ENCODE peak calls at places on chromosomes 4 and X, in ten cellular contexts. A, N, X, V, I, F, B, J, Z and H are unnamed samples.

GRCh38 chr4:152640058-152640921 is 39.5 kb downstream of the TMEM154 start:
- DNase-seq in A (no peak), N (no peak), X (peak), V (no peak), I (peak), F (no peak), B (peak), J (no peak), Z (no peak), H (no peak)

GRCh38 chr4:54513231-54513630 is 144.5 kb upstream of the KIT start:
- DNase-seq in A (peak), N (peak), X (peak), V (no peak), I (no peak), F (no peak), B (no peak), J (no peak), Z (peak), H (no peak)

GRCh38 chr4:17708992-17709759 is 72.2 kb downstream of the FAM184B start:
- DNase-seq in A (no peak), N (no peak), X (no peak), V (peak), I (no peak), F (no peak), B (peak), J (no peak), Z (no peak), H (no peak)

GRCh38 chr4:109496875-109497274 is 63.2 kb upstream of the MCUB start:
- DNase-seq in A (no peak), N (no peak), X (no peak), V (no peak), I (no peak), F (no peak), B (no peak), J (no peak), Z (no peak), H (no peak)

GRCh38 chr4:16573181-16573580 is 325.3 kb downstream of the LDB2 start:
- DNase-seq in A (no peak), N (no peak), X (peak), V (no peak), I (no peak), F (no peak), B (no peak), J (no peak), Z (no peak), H (no peak)

GRCh38 chr4:152778656-152779512 is 646 bp downstream of the TIGD4 start:
- DNase-seq in A (no peak), N (no peak), X (peak), V (peak), I (peak), F (no peak), B (peak), J (peak), Z (no peak), H (no peak)

GRCh38 chrX:118530537-118530936 is 34.9 kb downstream of the DOCK11 start:
- DNase-seq in A (no peak), N (no peak), X (peak), V (no peak), I (no peak), F (no peak), B (no peak), J (peak), Z (no peak), H (no peak)

GRCh38 chrX:31931225-31931624 is 859.4 kb upstream of the FTHL17 start:
- DNase-seq in A (no peak), N (peak), X (no peak), V (no peak), I (no peak), F (no peak), B (peak), J (no peak), Z (no peak), H (peak)

GRCh38 chr4:174746710-174747109 is 82.3 kb downstream of the GLRA3 start:
- DNase-seq in A (no peak), N (no peak), X (no peak), V (no peak), I (no peak), F (no peak), B (no peak), J (no peak), Z (no peak), H (no peak)

GRCh38 chr4:89109841-89110540 is 1.3 kb upstream of the TIGD2 start:
- DNase-seq in A (no peak), N (peak), X (peak), V (peak), I (no peak), F (no peak), B (peak), J (no peak), Z (no peak), H (no peak)
- H3K4me3 ChIP-seq in A (peak), N (no peak), X (no peak), V (peak), I (peak), F (peak), B (peak), J (peak), Z (peak), H (peak)

GRCh38 chrX:130171446-130172126 is at the start of gene RAB33A:
- DNase-seq in A (no peak), N (no peak), X (peak), V (peak), I (no peak), F (no peak), B (peak), J (peak), Z (peak), H (no peak)
- H3K4me3 ChIP-seq in A (peak), N (no peak), X (peak), V (peak), I (peak), F (peak), B (peak), J (peak), Z (peak), H (peak)

DNA sequence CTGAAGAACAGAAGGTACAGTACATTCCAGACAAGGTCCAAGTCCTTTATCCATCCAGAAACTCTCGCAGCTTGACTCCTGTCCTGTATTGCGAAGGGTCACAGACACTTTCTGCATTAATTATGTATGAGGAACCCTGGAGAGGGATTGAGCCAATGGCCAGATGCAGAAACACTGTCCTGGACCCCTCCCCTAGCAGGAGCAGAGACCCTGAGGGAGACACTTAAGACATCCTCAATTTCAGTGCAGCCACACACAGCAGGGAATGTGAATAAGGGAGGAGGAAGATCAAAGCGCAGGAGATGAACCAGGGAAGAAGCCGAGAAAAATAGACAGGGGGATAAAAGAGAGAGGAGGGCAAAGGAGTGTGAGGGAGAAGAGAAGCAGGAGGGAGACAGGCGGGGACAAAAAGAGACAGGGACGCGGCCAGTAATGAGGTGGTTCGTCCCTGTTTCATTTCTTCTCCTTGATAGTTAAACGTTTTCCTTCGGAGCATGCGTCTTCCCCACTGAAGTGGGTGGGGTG is 356.5 kb upstream of the NOCT start:
- DNase-seq in A (no peak), N (peak), X (no peak), V (peak), I (no peak), F (no peak), B (peak), J (no peak), Z (no peak), H (no peak)
- H3K4me3 ChIP-seq in A (no peak), N (no peak), X (no peak), V (peak), I (no peak), F (no peak), B (peak), J (no peak), Z (no peak), H (no peak)

GRCh38 chr4:114036864-114037263 is 57.4 kb upstream of the ARSJ start:
- DNase-seq in A (no peak), N (no peak), X (no peak), V (no peak), I (no peak), F (no peak), B (no peak), J (no peak), Z (no peak), H (no peak)
- H3K4me3 ChIP-seq in A (no peak), N (no peak), X (no peak), V (no peak), I (no peak), F (no peak), B (no peak), J (no peak), Z (no peak), H (no peak)

DNA sequence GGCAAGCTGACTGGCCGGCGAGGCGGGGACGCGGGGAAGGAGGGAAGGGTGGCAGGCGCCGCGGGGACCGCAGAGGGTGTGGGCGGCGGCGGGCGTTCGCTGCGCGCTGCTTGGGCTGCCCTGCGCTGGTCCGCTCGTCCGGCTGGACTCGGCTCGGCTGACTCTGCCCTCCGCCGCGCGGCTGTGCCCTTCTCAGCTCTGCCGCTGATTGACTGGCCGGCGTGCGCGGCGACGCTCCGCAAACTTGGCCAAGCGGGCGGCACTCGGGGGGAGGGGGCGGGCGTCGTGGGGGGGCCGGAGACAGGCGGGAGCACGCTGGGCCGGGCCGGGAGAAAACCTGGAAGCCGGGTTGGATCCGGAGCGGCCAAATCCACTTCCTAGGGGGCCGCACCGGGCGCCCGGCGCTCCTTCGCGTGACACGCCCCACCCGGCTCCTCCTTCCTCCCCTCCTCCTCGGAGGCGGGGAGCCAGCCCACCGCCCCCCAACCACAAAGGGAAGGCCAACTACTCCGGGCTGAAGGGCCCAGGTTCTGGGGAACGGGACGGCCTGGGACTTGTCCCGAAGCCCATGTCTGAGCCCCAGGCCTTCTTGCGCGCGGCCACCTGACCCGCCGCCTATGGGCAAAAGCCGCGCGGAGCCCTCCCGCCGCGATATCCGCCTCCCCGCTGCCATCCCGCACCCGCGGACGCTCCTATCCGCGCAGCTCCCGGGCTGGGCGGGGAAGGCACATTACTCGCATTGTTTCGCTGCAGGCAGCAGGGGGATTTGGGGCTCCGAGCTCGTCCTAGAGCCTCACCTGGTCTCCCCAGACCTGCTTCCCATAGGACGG is at the start of gene GPC4:
- DNase-seq in A (no peak), N (peak), X (peak), V (peak), I (peak), F (peak), B (peak), J (no peak), Z (peak), H (no peak)
- H3K4me3 ChIP-seq in A (no peak), N (peak), X (peak), V (peak), I (peak), F (peak), B (peak), J (no peak), Z (peak), H (peak)

DNA sequence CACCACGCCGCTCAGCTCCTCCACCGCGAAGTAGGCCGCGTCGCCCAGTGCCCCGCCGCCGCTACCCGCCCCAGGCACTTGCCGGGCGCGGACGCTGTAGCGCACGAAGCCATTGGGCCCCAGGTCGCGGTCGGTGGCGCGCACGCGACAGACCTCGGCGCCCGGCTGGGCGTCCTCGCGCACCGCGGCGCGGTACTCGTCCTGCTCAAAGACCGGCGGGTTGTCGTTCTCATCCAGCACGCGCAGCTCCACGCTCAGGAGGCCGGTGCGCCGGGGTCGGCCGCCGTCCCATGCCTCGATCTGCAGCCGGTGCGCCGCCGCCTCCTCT is 1.4 kb downstream of the DCHS2 start:
- DNase-seq in A (no peak), N (peak), X (no peak), V (peak), I (no peak), F (no peak), B (peak), J (no peak), Z (peak), H (no peak)
- H3K4me3 ChIP-seq in A (no peak), N (no peak), X (no peak), V (peak), I (no peak), F (peak), B (peak), J (no peak), Z (peak), H (no peak)